ENCODE peak calls at places on chromosomes 12 and 14, in seven cellular contexts. V, W, P, A, I, F and B are unnamed samples.

GRCh38 chr12:943051-943450 is 6.4 kb downstream of the RAD52 start:
- DNase-seq in V (no peak), W (no peak), P (peak; percentile 44), A (no peak), I (no peak), F (no peak), B (no peak)

GRCh38 chr12:31369712-31370521 is 44.0 kb upstream of the SINHCAF start:
- DNase-seq in V (no peak), W (peak; percentile 5), P (no peak), A (no peak), I (peak; percentile 60), F (peak; percentile 36), B (no peak)

GRCh38 chr14:50452979-50453705 is 56.5 kb upstream of the CDKL1 start:
- DNase-seq in V (no peak), W (peak; percentile 37), P (no peak), A (no peak), I (peak; percentile 64), F (no peak), B (no peak)

GRCh38 chr14:49106721-49107689 is 479.2 kb downstream of the RPS29 start:
- DNase-seq in V (no peak), W (no peak), P (no peak), A (no peak), I (no peak), F (peak; percentile 55), B (no peak)

GRCh38 chr14:34593740-34594375 is 36.1 kb downstream of the SNX6 start:
- DNase-seq in V (no peak), W (peak; percentile 56), P (no peak), A (no peak), I (peak; percentile 42), F (no peak), B (peak; percentile 62)

GRCh38 chr12:132593521-132593920 is 16.9 kb downstream of the LRCOL1 start:
- DNase-seq in V (no peak), W (no peak), P (no peak), A (no peak), I (no peak), F (no peak), B (no peak)

GRCh38 chr12:119115296-119115905 is 63.3 kb upstream of the HSPB8 start:
- DNase-seq in V (peak; percentile 37), W (no peak), P (no peak), A (no peak), I (peak; percentile 81), F (peak; percentile 81), B (no peak)

GRCh38 chr14:68645371-68645770 is 147.5 kb downstream of the ZFP36L1 start:
- DNase-seq in V (no peak), W (no peak), P (no peak), A (no peak), I (no peak), F (no peak), B (no peak)